ENCODE peak calls at places on chromosomes 13 and 19, in five cellular contexts. Z is breast epithelium, N is Peyer's patch, J is OCI-LY7, V is upper lobe of right lung. O is an unnamed sample.

GRCh38 chr19:10228925-10229324 is 2.2 kb downstream of the S1PR2 start:
- DNase-seq in V (no peak), J (peak; percentile 80), Z (no peak), N (peak; percentile 59), O (peak; percentile 77)

GRCh38 chr19:58182577-58182988 is 278 bp upstream of the ZNF274 start:
- DNase-seq in Z (no peak), J (peak; percentile 92), V (no peak), N (peak; percentile 92), O (no peak)

GRCh38 chr13:22134261-22134660 is 463.4 kb downstream of the FGF9 start:
- DNase-seq in Z (no peak), J (no peak), N (no peak), V (no peak), O (no peak)

GRCh38 chr19:43469160-43469480 is 3.7 kb upstream of the LYPD3 start:
- DNase-seq in V (no peak), J (peak; percentile 24), Z (no peak), N (no peak), O (no peak)

GRCh38 chr13:59343993-59344780 is 819.5 kb downstream of the DIAPH3 start:
- DNase-seq in J (no peak), N (no peak), V (no peak), Z (no peak), O (no peak)

GRCh38 chr13:113855012-113855921 is 8.6 kb downstream of the GAS6 start:
- DNase-seq in N (no peak), Z (peak; percentile 51), V (no peak), J (no peak), O (peak; percentile 24)

GRCh38 chr19:10510301-10510802 is 6.9 kb downstream of the S1PR5 start:
- DNase-seq in J (peak; percentile 44), N (peak; percentile 29), V (no peak), Z (no peak), O (peak; percentile 89)

GRCh38 chr19:16944626-16945363 is 56.0 kb downstream of the F2RL3 start:
- DNase-seq in Z (no peak), N (no peak), J (no peak), V (no peak), O (no peak)

GRCh38 chr13:99179460-99179859 is 21.2 kb upstream of the UBAC2 start:
- DNase-seq in J (no peak), Z (no peak), N (no peak), V (no peak), O (no peak)

GRCh38 chr13:37473035-37473434 is 125.5 kb downstream of the POSTN start:
- DNase-seq in Z (no peak), J (peak; percentile 14), V (no peak), N (no peak), O (peak; percentile 61)

GRCh38 chr19:15285896-15286591 is 46.3 kb downstream of the BRD4 start:
- DNase-seq in N (peak; percentile 71), V (no peak), J (peak; percentile 87), Z (no peak), O (no peak)

GRCh38 chr19:57802269-57802668 is 12.4 kb downstream of the ZNF552 start:
- DNase-seq in J (peak; percentile 33), V (no peak), Z (no peak), N (no peak), O (peak; percentile 77)

GRCh38 chr13:114062341-114062740 is 70.1 kb downstream of the RASA3 start:
- DNase-seq in N (no peak), Z (no peak), V (no peak), J (no peak), O (no peak)

GRCh38 chr13:89568276-89568675 is 1779.2 kb upstream of the MIR17HG start:
- DNase-seq in V (no peak), Z (no peak), N (no peak), J (no peak), O (no peak)

DNA sequence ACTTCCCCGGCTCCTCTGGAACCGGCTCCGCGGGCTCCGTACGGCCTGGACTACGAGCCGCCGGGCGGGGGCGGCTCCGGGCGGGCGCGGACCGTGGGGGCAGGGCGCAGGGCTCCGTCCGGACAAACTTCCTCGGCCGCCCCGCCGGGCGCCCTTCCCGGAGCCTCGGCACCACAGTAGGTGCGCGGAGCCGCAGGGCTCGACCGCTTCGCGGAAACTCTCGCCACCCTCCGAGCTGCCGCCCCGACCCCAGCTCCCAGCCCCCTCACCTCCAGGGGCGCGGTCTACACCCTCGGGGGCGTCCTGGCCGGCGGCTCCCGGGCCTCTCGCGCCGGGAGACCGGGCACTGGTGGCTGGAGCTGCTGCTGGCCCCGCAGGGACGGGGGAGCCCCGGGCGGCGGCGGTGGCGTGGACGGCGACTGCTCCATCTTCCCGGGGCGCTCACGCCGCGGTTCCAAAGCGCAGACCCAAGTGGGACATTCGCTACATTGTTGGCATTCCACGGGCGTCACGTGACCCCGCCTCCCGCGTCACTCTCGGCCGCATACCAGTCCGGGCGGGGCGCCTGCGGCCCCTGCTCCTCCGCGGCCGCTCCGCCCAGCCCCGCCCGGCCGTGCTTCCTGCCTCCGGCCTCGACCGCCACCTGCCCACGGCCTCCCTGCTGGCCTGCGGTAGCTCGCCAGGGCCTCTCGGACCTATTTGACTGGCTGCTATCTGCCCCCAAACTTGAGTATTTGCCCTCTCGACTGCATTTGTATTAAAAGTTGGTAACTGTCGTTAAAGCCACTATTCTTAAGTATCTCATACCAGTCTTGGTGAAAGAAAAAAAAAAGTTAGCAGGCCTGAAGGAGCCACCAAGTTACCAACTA is at the start of gene LATS2:
- DNase-seq in J (peak; percentile 41), N (peak; percentile 79), V (peak; percentile 98), Z (peak; percentile 95), O (peak; percentile 98)
- TF ChIP-seq CTCF in J (no peak), N (peak; percentile 3), V (peak; percentile 28), Z (no peak), O (peak; percentile 40)

GRCh38 chr19:934197-934840 is 8.5 kb downstream of the ARID3A start:
- DNase-seq in Z (no peak), N (no peak), V (no peak), J (no peak), O (no peak)
- H3K27ac ChIP-seq in Z (peak overlapping the region; percentile 39), N (peak overlapping the region; percentile 38), V (peak overlapping the region; percentile 72), J (no peak overlapping the region), O (no peak overlapping the region)

DNA sequence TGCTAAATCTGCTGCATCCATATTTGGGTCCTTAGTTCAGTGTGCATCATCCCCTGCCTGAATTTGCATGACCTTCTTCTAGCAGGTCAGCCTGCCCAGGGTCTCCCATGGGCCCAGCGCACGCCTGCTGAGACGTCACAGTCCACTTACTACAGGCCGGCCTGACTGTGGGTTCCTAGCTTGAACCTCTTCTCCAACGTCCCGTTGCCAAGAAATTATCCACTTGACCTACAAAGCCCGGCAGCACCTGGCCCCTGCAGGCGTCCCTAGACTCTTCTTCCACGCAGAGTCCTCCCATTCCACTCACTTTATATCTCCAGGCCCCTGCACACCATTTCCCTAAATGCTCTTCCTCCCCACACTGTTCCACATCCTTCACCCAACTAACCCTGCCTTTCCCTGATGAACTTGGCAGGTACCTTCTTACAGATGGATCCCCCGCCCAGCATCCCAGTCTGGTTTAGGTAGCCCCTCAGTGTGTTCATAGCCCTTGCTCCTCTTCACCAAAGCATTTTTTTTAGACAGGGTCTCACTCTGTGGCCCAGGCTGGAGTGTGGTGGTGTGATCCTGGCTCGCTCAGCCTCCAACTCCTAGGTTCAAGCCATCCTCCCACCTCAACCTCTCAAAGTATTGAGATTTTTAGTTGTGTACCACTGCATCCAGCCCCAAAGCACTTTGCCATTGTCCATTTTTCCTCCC is 155.0 kb upstream of the SOX1 start:
- DNase-seq in J (no peak), V (peak; percentile 12), N (peak; percentile 9), Z (no peak), O (no peak)
- H3K4me3 ChIP-seq in J (no peak overlapping the region), V (no peak overlapping the region), N (no peak overlapping the region), Z (no peak overlapping the region), O (no peak overlapping the region)

GRCh38 chr13:47594833-47595232 is 406.2 kb downstream of the SUCLA2 start:
- DNase-seq in J (peak; percentile 12), V (no peak), N (no peak), Z (no peak), O (peak; percentile 83)
- TF ChIP-seq CTCF in J (peak; percentile 43), V (no peak), N (no peak), Z (no peak), O (peak; percentile 62)

GRCh38 chr19:40775632-40776022 is 306 bp downstream of the MIA start:
- DNase-seq in V (no peak), Z (no peak), J (no peak), N (no peak), O (no peak)

GRCh38 chr19:40774916-40775631 is at the start of gene MIA:
- DNase-seq in N (no peak), Z (no peak), J (no peak), V (no peak), O (no peak)

GRCh38 chr19:40776966-40777794 is 867 bp upstream of the RAB4B start:
- DNase-seq in V (peak; percentile 89), N (peak; percentile 98), Z (peak; percentile 85), J (peak; percentile 98), O (peak; percentile 96)

GRCh38 chr19:40777795-40778044 is 327 bp upstream of the RAB4B start:
- DNase-seq in Z (no peak), N (no peak), J (no peak), V (no peak), O (no peak)

DNA sequence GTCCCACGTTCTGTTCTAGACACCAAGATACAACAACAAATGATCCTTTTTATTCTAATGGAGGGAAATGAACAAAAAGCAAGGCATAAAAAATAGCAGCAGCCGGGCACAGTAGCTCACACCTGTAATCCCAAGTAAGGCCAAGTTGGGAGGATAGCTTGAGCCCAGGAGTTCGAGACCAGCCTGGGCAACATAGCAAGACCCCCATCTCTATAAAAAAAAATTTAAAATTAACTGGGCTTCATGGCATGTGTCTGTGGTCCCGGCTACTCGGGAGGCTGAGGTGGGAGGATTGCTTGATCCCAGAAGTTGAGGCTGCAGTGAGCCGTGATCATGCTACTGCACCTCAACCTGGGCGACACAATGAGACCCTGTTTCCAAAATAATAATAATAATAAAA is 1.0 kb downstream of the MIA start:
- DNase-seq in Z (no peak), V (no peak), J (no peak), N (no peak), O (no peak)
- H3K27ac ChIP-seq in Z (peak overlapping the region; percentile 97), V (peak overlapping the region; percentile 97), J (peak overlapping the region; percentile 95), N (no peak overlapping the region), O (no peak overlapping the region)

DNA sequence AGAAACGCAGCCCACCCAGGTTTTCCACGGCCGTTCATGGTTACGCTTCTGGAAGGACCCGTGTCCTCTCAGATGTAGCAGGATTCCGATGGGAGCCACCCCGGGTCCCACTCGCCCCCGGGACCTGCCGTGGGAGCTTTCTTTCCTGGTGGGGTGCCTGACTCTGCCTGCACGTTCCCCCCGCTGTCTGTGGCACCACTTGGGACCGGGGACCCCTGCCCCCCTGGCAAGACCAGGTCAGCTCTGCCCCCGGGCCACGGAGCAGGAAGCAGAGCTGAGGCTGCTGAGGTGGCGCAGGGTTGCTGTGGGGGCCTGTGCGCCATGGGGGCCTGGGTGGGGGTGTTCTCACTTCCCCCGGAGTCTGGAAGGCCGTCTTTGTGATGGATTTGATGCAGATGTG is 12.1 kb downstream of the CSNK1G2 start:
- DNase-seq in J (no peak), Z (no peak), N (no peak), V (no peak), O (no peak)
- H3K4me3 ChIP-seq in J (no peak overlapping the region), Z (no peak overlapping the region), N (no peak overlapping the region), V (no peak overlapping the region), O (no peak overlapping the region)

GRCh38 chr13:25657062-25657588 is 285.4 kb downstream of the ATP8A2 start:
- DNase-seq in V (no peak), Z (no peak), N (no peak), J (no peak), O (no peak)
- TF ChIP-seq CTCF in V (no peak), Z (no peak), N (no peak), J (no peak), O (no peak)

O was measured in endodermal cell.